ENCODE peak calls at places on chromosome 3, in seven cellular contexts. H is HCT116, S is Panc1, E is K562, J is GM12878, T is SK-N-SH, O is HepG2. B is an unnamed sample.

GRCh38 chr3:74978684-74979083 is 364.2 kb upstream of the CNTN3 start:
- DNase-seq in T (no peak), O (no peak), J (no peak), E (no peak), S (no peak), H (no peak), B (no peak)

GRCh38 chr3:54126551-54126950 is 4.2 kb downstream of the CACNA2D3 start:
- DNase-seq in O (no peak), E (no peak), J (no peak), H (no peak), S (no peak), T (no peak), B (no peak)

GRCh38 chr3:111695584-111696213 is 100.6 kb upstream of the ZBED2 start:
- DNase-seq in H (no peak), T (no peak), J (no peak), S (no peak), O (peak; percentile 15), E (no peak), B (no peak)

GRCh38 chr3:38658886-38659285 is 9.4 kb upstream of the SCN5A start:
- DNase-seq in E (no peak), H (no peak), T (peak; percentile 44), O (no peak), J (no peak), S (no peak), B (peak; percentile 49)

GRCh38 chr3:149179225-149179624 is 42.4 kb downstream of the CP start:
- DNase-seq in S (peak; percentile 20), T (no peak), E (no peak), O (no peak), J (no peak), H (no peak), B (no peak)

GRCh38 chr3:63972987-63973386 is 50.3 kb downstream of the PSMD6 start:
- DNase-seq in T (no peak), J (no peak), H (no peak), E (no peak), S (no peak), O (no peak), B (no peak)

GRCh38 chr3:171875923-171876412 is 32.8 kb downstream of the TMEM212 start:
- DNase-seq in E (no peak), H (no peak), J (no peak), S (no peak), O (peak; percentile 48), T (no peak), B (no peak)

GRCh38 chr3:142154186-142154585 is 4.8 kb upstream of the TFDP2 start:
- DNase-seq in O (no peak), T (no peak), E (no peak), J (no peak), H (no peak), S (no peak), B (no peak)

GRCh38 chr3:171561601-171562323 is 101.6 kb upstream of the TNIK start:
- DNase-seq in H (no peak), E (no peak), J (peak; percentile 36), O (no peak), S (no peak), T (no peak), B (no peak)

GRCh38 chr3:17431004-17431403 is 311.4 kb downstream of the TBC1D5 start:
- DNase-seq in J (no peak), O (peak; percentile 9), H (peak; percentile 19), E (peak; percentile 49), T (peak; percentile 38), S (peak; percentile 7), B (no peak)

GRCh38 chr3:47885168-47885567 is 82.2 kb downstream of the DHX30 start:
- DNase-seq in O (no peak), H (no peak), T (no peak), S (no peak), J (no peak), E (no peak), B (no peak)

GRCh38 chr3:47892284-47892683 is 89.3 kb downstream of the DHX30 start:
- DNase-seq in S (no peak), E (no peak), H (no peak), T (no peak), J (no peak), O (no peak), B (no peak)

GRCh38 chr3:47890832-47891620 is 88.1 kb downstream of the DHX30 start:
- DNase-seq in E (no peak), O (no peak), T (no peak), J (no peak), S (no peak), H (no peak), B (no peak)

GRCh38 chr3:47890037-47890831 is 87.3 kb downstream of the DHX30 start:
- DNase-seq in T (no peak), H (no peak), J (no peak), O (no peak), E (no peak), S (no peak), B (no peak)

GRCh38 chr3:47889001-47889757 is 86.2 kb downstream of the DHX30 start:
- DNase-seq in T (no peak), J (no peak), H (no peak), E (no peak), O (no peak), S (no peak), B (no peak)
- TF ChIP-seq SIN3A in T (no peak), J (no peak), H (no peak), E (no peak), O (no peak), S (no peak), B (no peak)

GRCh38 chr3:128804817-128805166 is 74.6 kb upstream of the ACAD9 start:
- DNase-seq in J (no peak), H (no peak), O (no peak), T (no peak), E (no peak), S (no peak), B (no peak)

GRCh38 chr3:128807186-128807830 is 72.1 kb upstream of the ACAD9 start:
- DNase-seq in S (no peak), J (no peak), O (no peak), H (no peak), E (no peak), T (no peak), B (no peak)

GRCh38 chr3:128808672-128809071 is 70.7 kb upstream of the ACAD9 start:
- DNase-seq in H (no peak), O (no peak), T (no peak), J (no peak), E (no peak), S (no peak), B (no peak)

GRCh38 chr3:128805771-128806170 is 73.6 kb upstream of the ACAD9 start:
- DNase-seq in T (no peak), J (no peak), S (no peak), E (peak; percentile 26), O (no peak), H (no peak), B (no peak)

DNA sequence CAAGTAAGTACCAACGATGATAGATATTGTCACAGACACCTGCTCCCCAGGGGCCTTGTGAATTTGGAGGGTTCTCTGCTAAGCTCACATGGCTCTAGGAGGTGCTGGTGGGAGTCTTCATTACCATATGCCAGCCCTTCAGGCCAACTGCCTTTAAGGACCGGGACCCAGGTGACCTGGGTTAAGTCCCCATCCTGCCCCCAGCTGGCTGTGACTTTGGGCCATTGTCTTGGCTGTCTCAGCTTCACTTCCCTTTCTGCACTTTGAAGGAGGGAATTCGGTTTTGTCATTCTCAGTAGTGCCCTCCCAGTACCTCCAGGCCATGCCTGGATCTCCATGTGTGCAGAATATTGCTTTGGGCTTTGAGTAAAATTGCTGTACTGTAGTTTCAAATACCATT is 72.8 kb upstream of the ACAD9 start:
- DNase-seq in T (no peak), O (no peak), E (no peak), J (no peak), H (no peak), S (no peak), B (no peak)
- TF ChIP-seq SIN3A in T (no peak), O (no peak), E (no peak), J (no peak), H (no peak), S (no peak), B (no peak)

GRCh38 chr3:181265750-181266333 is 276.3 kb upstream of the DNAJC19 start:
- DNase-seq in O (no peak), H (no peak), J (no peak), T (no peak), S (no peak), E (no peak), B (no peak)
- TF ChIP-seq SIN3A in O (no peak), H (no peak), J (no peak), T (no peak), S (no peak), E (no peak), B (no peak)

GRCh38 chr3:24507776-24508422 is 13.2 kb upstream of the THRB start:
- DNase-seq in O (no peak), S (no peak), E (no peak), H (no peak), T (no peak), J (no peak), B (no peak)

GRCh38 chr3:24506966-24507775 is 12.5 kb upstream of the THRB start:
- DNase-seq in S (no peak), H (no peak), J (no peak), T (no peak), E (no peak), O (no peak), B (no peak)

GRCh38 chr3:24510030-24510648 is 15.5 kb upstream of the THRB start:
- DNase-seq in E (peak; percentile 59), T (no peak), O (no peak), S (no peak), H (no peak), J (no peak), B (no peak)

GRCh38 chr3:24505678-24506560 is 11.3 kb upstream of the THRB start:
- DNase-seq in E (peak; percentile 78), S (no peak), T (no peak), O (no peak), H (no peak), J (no peak), B (no peak)

DNA sequence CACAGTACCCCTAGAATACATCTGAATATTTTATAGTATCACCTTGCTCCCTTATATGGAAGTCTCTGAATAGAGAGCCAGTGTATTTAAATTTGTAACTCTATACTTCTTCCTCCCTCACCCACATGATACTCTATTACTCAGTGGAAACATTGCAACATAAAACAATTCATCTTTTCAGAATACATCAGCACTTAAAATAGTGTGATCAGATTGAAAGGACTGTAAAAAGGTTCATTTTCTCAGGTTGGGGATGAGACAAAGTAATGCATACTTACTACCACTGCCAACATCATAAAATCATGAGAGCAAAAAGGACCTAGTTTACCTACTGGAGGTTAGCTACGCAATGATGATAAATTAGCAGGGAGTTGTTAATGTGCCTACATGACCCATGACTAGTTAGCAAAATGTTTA is 13.8 kb upstream of the THRB start:
- DNase-seq in T (no peak), E (no peak), J (no peak), H (no peak), O (no peak), S (no peak), B (no peak)
- TF ChIP-seq SIN3A in T (no peak), E (no peak), J (no peak), H (no peak), O (no peak), S (no peak), B (no peak)

B was measured in H1.